ENCODE peak calls at places on chromosomes 7 and 10, in five cellular contexts. T, E, D, X and V are unnamed samples.

GRCh38 chr7:147492621-147493020 is 1097.9 kb upstream of the C7orf33 start:
- DNase-seq in E (no peak), T (no peak), X (no peak), D (no peak), V (no peak)

GRCh38 chr7:2609001-2609411 is 22.8 kb upstream of the TTYH3 start:
- DNase-seq in T (no peak), X (no peak), D (peak; percentile 62), E (no peak), V (peak; percentile 52)

GRCh38 chr10:104267721-104268690 is 978 bp upstream of the GSTO2 start:
- DNase-seq in T (no peak), E (no peak), X (no peak), D (no peak), V (peak; percentile 18)

GRCh38 chr10:13673165-13673564 is 86.4 kb downstream of the PRPF18 start:
- DNase-seq in D (no peak), X (no peak), T (no peak), E (no peak), V (peak; percentile 37)

GRCh38 chr10:103668351-103669242 is 175.1 kb downstream of the NEURL1 start:
- DNase-seq in D (no peak), E (no peak), X (no peak), T (no peak), V (no peak)

GRCh38 chr10:1369197-1369596 is 313.0 kb downstream of the WDR37 start:
- DNase-seq in D (no peak), X (no peak), T (no peak), E (no peak), V (no peak)

GRCh38 chr10:43226441-43226840 is 40.4 kb downstream of the RASGEF1A start:
- DNase-seq in E (no peak), X (no peak), D (no peak), T (no peak), V (no peak)

GRCh38 chr7:8290645-8291308 is 28.8 kb upstream of the ICA1 start:
- DNase-seq in E (no peak), T (no peak), X (no peak), D (no peak), V (peak; percentile 21)

GRCh38 chr10:69061305-69062161 is 26.4 kb upstream of the SRGN start:
- DNase-seq in E (no peak), T (no peak), D (peak; percentile 47), X (no peak), V (no peak)

GRCh38 chr10:12419279-12419847 is 70.0 kb downstream of the CAMK1D start:
- DNase-seq in D (no peak), T (no peak), X (no peak), E (no peak), V (no peak)
- TF ChIP-seq SUZ12 in D (no peak), T (no peak), X (no peak), E (no peak), V (no peak)

GRCh38 chr10:75724047-75724446 is 292.6 kb downstream of the LRMDA start:
- DNase-seq in D (no peak), X (no peak), E (no peak), T (no peak), V (no peak)

GRCh38 chr10:75718996-75719395 is 287.6 kb downstream of the LRMDA start:
- DNase-seq in E (no peak), T (no peak), D (no peak), X (no peak), V (no peak)

GRCh38 chr10:75722609-75723008 is 291.2 kb downstream of the LRMDA start:
- DNase-seq in T (no peak), X (no peak), E (no peak), D (no peak), V (no peak)

GRCh38 chr10:75726522-75727493 is 295.4 kb downstream of the LRMDA start:
- DNase-seq in T (no peak), X (no peak), E (no peak), D (no peak), V (no peak)

GRCh38 chr10:75723319-75723965 is 292.0 kb downstream of the LRMDA start:
- DNase-seq in X (no peak), D (no peak), E (no peak), T (no peak), V (no peak)
- TF ChIP-seq SUZ12 in X (no peak), D (no peak), E (no peak), T (no peak), V (no peak)

GRCh38 chr10:47029181-47029971 is 118.1 kb downstream of the PTPN20 start:
- DNase-seq in D (no peak), X (no peak), E (no peak), T (no peak), V (no peak)
- TF ChIP-seq SUZ12 in D (no peak), X (no peak), E (no peak), T (no peak), V (no peak)

GRCh38 chr10:31064334-31064733 is 32.7 kb upstream of the ZNF438 start:
- DNase-seq in X (no peak), D (no peak), T (no peak), E (no peak), V (no peak)
- TF ChIP-seq SUZ12 in X (no peak), D (no peak), T (no peak), E (no peak), V (no peak)

DNA sequence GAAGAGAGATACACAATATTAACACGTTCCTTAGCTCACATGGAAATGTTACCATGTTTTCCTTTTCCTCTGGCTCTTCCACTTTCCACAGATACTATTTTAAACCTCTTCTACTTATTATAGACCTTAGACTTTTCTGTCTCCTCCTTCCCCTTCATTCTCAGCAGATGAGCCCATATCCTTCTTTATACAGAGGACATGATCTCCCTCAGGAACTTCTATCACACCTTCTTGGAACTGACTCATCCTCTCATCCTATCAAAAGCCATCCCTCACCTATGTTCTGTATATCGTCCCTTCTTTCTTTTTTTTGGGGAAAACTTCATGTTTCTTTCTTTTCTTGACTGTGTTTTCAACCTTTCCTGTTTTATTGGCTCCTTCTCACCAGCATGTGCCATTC is 20.8 kb downstream of the MTPN start:
- DNase-seq in E (no peak), X (no peak), T (no peak), D (no peak), V (no peak)
- TF ChIP-seq SUZ12 in E (no peak), X (no peak), T (no peak), D (no peak), V (no peak)

GRCh38 chr7:18421297-18422004 is 74.1 kb upstream of the HDAC9 start:
- DNase-seq in D (no peak), T (no peak), E (no peak), X (no peak), V (no peak)

GRCh38 chr7:18420176-18420575 is 75.4 kb upstream of the HDAC9 start:
- DNase-seq in D (no peak), E (no peak), T (no peak), X (no peak), V (no peak)

GRCh38 chr7:18425227-18425626 is 70.3 kb upstream of the HDAC9 start:
- DNase-seq in T (no peak), X (no peak), E (no peak), D (no peak), V (no peak)

GRCh38 chr7:18416988-18417387 is 78.6 kb upstream of the HDAC9 start:
- DNase-seq in T (no peak), D (no peak), X (no peak), E (no peak), V (no peak)

GRCh38 chr7:18420758-18421157 is 74.8 kb upstream of the HDAC9 start:
- DNase-seq in E (no peak), T (no peak), X (no peak), D (no peak), V (no peak)
- TF ChIP-seq SUZ12 in E (no peak), T (no peak), X (no peak), D (no peak), V (no peak)

DNA sequence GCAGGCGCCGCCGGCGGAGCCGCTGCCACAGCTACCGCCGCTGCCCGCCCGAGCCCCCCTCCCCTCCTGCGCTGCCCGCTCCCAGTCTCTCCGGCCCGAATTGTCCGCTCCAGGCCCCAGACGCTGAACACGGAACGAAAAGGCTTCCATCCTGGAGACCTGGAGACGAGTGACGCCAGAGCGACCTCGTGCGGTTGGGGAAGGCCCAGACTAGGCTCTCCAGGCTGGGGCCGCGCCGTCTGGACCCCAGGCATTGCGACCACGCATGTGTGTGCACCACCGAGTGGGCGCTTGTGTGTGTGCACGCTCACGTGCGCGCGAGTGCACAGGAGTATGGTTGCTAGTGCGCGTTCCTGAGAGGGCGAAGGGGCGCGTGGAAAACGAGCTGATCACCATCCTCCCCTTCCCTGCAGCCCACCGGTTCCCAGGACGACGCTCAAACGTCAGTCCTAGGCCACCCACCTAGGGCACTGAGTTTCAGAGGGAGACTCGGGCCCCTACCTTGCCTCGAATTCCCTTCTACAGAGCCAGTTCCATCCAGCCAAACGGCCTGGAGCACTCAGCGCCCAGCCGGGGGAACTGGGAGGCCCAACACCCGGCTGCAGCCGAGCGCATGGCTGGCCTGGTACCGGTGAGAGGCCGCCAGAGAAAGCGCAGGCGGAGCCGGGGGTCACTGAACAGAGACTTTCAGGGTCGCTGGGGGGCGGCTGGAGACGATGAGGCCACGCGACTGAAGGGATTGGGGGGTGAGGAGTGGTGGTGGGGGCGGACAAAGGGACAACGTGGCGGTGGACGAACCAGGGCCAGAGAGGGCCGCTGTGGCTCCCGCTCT is 11.6 kb downstream of the LBX1 start:
- DNase-seq in X (no peak), T (no peak), D (peak; percentile 35), E (no peak), V (no peak)
- TF ChIP-seq SUZ12 in X (no peak), T (peak; percentile 8), D (no peak), E (peak; percentile 81), V (no peak)

GRCh38 chr10:62817120-62817762 is 1.1 kb upstream of the EGR2 start:
- DNase-seq in E (no peak), T (no peak), X (no peak), D (no peak), V (peak; percentile 10)
- TF ChIP-seq SUZ12 in E (no peak), T (no peak), X (no peak), D (no peak), V (no peak)

GRCh38 chr7:70566659-70567058 is 565.3 kb upstream of the GALNT17 start:
- DNase-seq in T (no peak), E (no peak), D (no peak), X (no peak), V (no peak)
- TF ChIP-seq SUZ12 in T (no peak), E (no peak), D (no peak), X (no peak), V (no peak)

GRCh38 chr7:17915168-17915567 is 25.1 kb downstream of the SNX13 start:
- DNase-seq in E (no peak), T (no peak), X (no peak), D (no peak), V (no peak)
- TF ChIP-seq SUZ12 in E (no peak), T (no peak), X (no peak), D (no peak), V (no peak)